ENCODE peak calls at places on chromosomes 7 and 10, in seven cellular contexts. One of them, this sample, is unnamed. For H3K36me3, the result is how much of the 10 kb centered on the place peaks cover.

GRCh38 chr10:79402951-79403350 is 42.5 kb downstream of the ZCCHC24 start:
- DNase-seq in naive thymus-derived CD4-positive, alpha-beta T cell: no peak
- DNase-seq in OCI-LY7: no peak
- DNase-seq in suprapubic skin: no peak
- DNase-seq in GM06990: no peak
- DNase-seq in neuronal stem cell: no peak
- DNase-seq in tibial nerve: no peak
- DNase-seq in this sample: no peak

GRCh38 chr7:16881809-16882208 is at the start of gene AGR3:
- DNase-seq in OCI-LY7: no peak
- DNase-seq in neuronal stem cell: no peak
- DNase-seq in tibial nerve: no peak
- DNase-seq in naive thymus-derived CD4-positive, alpha-beta T cell: no peak
- DNase-seq in suprapubic skin: no peak
- DNase-seq in GM06990: no peak
- DNase-seq in this sample: no peak

GRCh38 chr10:132574783-132575319 is 37.3 kb downstream of the INPP5A start:
- DNase-seq in neuronal stem cell: no peak
- DNase-seq in OCI-LY7: no peak
- DNase-seq in GM06990: no peak
- DNase-seq in naive thymus-derived CD4-positive, alpha-beta T cell: no peak
- DNase-seq in tibial nerve: no peak
- DNase-seq in suprapubic skin: no peak
- DNase-seq in this sample: peak

GRCh38 chr10:99659868-99660366 is 608 bp downstream of the ENTPD7 start:
- DNase-seq in neuronal stem cell: no peak
- DNase-seq in suprapubic skin: no peak
- DNase-seq in tibial nerve: no peak
- DNase-seq in OCI-LY7: peak
- DNase-seq in naive thymus-derived CD4-positive, alpha-beta T cell: no peak
- DNase-seq in GM06990: no peak
- DNase-seq in this sample: no peak

GRCh38 chr7:19106308-19107141 is 10.9 kb downstream of the TWIST1 start:
- DNase-seq in neuronal stem cell: peak
- DNase-seq in naive thymus-derived CD4-positive, alpha-beta T cell: no peak
- DNase-seq in GM06990: no peak
- DNase-seq in tibial nerve: no peak
- DNase-seq in suprapubic skin: no peak
- DNase-seq in OCI-LY7: no peak
- DNase-seq in this sample: peak

GRCh38 chr7:27547401-27547800 is 115.3 kb downstream of the HIBADH start:
- DNase-seq in GM06990: no peak
- DNase-seq in naive thymus-derived CD4-positive, alpha-beta T cell: no peak
- DNase-seq in OCI-LY7: no peak
- DNase-seq in tibial nerve: no peak
- DNase-seq in suprapubic skin: no peak
- DNase-seq in neuronal stem cell: no peak
- DNase-seq in this sample: peak

GRCh38 chr10:75774780-75775490 is 343.5 kb downstream of the LRMDA start:
- DNase-seq in OCI-LY7: no peak
- DNase-seq in GM06990: no peak
- DNase-seq in suprapubic skin: no peak
- DNase-seq in tibial nerve: no peak
- DNase-seq in naive thymus-derived CD4-positive, alpha-beta T cell: no peak
- DNase-seq in neuronal stem cell: no peak
- DNase-seq in this sample: no peak

GRCh38 chr10:80196270-80196949 is 8.9 kb downstream of the ANXA11 start:
- DNase-seq in suprapubic skin: no peak
- DNase-seq in OCI-LY7: peak
- DNase-seq in neuronal stem cell: no peak
- DNase-seq in tibial nerve: no peak
- DNase-seq in GM06990: peak
- DNase-seq in naive thymus-derived CD4-positive, alpha-beta T cell: peak
- DNase-seq in this sample: no peak

GRCh38 chr7:127377425-127377824 is 15.1 kb downstream of the ZNF800 start:
- DNase-seq in tibial nerve: no peak
- DNase-seq in neuronal stem cell: no peak
- DNase-seq in suprapubic skin: no peak
- DNase-seq in OCI-LY7: no peak
- DNase-seq in naive thymus-derived CD4-positive, alpha-beta T cell: no peak
- DNase-seq in GM06990: no peak
- DNase-seq in this sample: no peak
- H3K36me3 ChIP-seq in tibial nerve: under half
- H3K36me3 ChIP-seq in neuronal stem cell: under half
- H3K36me3 ChIP-seq in suprapubic skin: under half
- H3K36me3 ChIP-seq in OCI-LY7: half or more
- H3K36me3 ChIP-seq in naive thymus-derived CD4-positive, alpha-beta T cell: under half
- H3K36me3 ChIP-seq in GM06990: under half
- H3K36me3 ChIP-seq in this sample: under half

GRCh38 chr10:102601639-102602038 is 42.6 kb upstream of the TRIM8 start:
- DNase-seq in suprapubic skin: no peak
- DNase-seq in tibial nerve: no peak
- DNase-seq in naive thymus-derived CD4-positive, alpha-beta T cell: no peak
- DNase-seq in OCI-LY7: no peak
- DNase-seq in neuronal stem cell: no peak
- DNase-seq in GM06990: no peak
- DNase-seq in this sample: no peak
- H3K36me3 ChIP-seq in suprapubic skin: half or more
- H3K36me3 ChIP-seq in tibial nerve: half or more
- H3K36me3 ChIP-seq in naive thymus-derived CD4-positive, alpha-beta T cell: half or more
- H3K36me3 ChIP-seq in OCI-LY7: under half
- H3K36me3 ChIP-seq in neuronal stem cell: under half
- H3K36me3 ChIP-seq in GM06990: under half
- H3K36me3 ChIP-seq in this sample: under half

GRCh38 chr7:45102785-45103712 is 8.4 kb downstream of the TBRG4 start:
- DNase-seq in OCI-LY7: no peak
- DNase-seq in suprapubic skin: no peak
- DNase-seq in naive thymus-derived CD4-positive, alpha-beta T cell: no peak
- DNase-seq in GM06990: no peak
- DNase-seq in tibial nerve: no peak
- DNase-seq in neuronal stem cell: no peak
- DNase-seq in this sample: no peak

GRCh38 chr7:45100761-45101480 is 10.6 kb downstream of the TBRG4 start:
- DNase-seq in suprapubic skin: no peak
- DNase-seq in neuronal stem cell: no peak
- DNase-seq in OCI-LY7: no peak
- DNase-seq in GM06990: no peak
- DNase-seq in naive thymus-derived CD4-positive, alpha-beta T cell: no peak
- DNase-seq in tibial nerve: no peak
- DNase-seq in this sample: no peak

GRCh38 chr7:45098983-45099839 is 10.4 kb upstream of the NACAD start:
- DNase-seq in naive thymus-derived CD4-positive, alpha-beta T cell: no peak
- DNase-seq in neuronal stem cell: no peak
- DNase-seq in tibial nerve: no peak
- DNase-seq in OCI-LY7: no peak
- DNase-seq in GM06990: no peak
- DNase-seq in suprapubic skin: no peak
- DNase-seq in this sample: no peak

GRCh38 chr7:45101748-45102147 is 9.7 kb downstream of the TBRG4 start:
- DNase-seq in neuronal stem cell: no peak
- DNase-seq in naive thymus-derived CD4-positive, alpha-beta T cell: no peak
- DNase-seq in OCI-LY7: no peak
- DNase-seq in GM06990: no peak
- DNase-seq in tibial nerve: no peak
- DNase-seq in suprapubic skin: no peak
- DNase-seq in this sample: no peak

DNA sequence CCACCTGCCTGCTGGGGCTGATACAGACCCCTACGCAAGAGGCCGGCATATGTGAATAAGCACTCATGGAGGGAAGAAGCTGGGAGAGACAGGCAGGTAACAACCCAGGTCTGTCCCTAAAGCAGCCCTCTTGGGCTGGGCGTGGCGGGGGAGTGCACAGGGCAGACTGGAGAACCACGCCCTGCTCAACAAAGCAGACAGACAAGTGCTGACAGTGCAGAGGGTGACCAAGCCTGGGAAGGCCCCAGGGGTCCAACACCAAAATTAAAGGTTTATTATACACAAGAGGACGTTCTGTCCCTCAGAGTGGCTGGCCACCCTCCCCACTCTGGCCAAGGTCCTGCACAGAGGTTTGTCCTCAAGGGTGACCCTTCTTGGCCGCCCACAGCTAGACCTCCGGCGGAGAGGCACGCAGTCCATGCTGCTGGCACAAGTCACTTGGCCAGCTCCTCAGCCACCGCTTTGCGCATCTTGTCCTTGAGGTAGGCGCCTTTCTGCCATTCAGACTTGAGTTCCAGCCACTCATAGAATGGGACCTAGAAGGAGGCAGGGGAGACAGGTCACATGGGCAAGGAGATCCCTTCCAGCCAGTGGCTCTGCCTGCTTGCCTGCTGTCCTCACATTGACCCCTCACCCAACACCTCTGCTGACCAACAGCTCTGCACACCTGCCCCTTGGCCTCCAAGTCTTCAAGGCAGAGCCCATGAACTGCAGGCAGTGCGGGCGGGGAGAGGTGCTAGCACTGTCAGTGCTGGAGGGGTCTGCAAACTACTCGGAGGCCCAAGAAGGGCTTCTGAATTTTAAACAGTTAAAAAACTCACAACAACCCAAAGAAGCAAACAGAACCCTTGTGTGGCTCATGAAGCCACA is 11.4 kb upstream of the NACAD start:
- DNase-seq in neuronal stem cell: no peak
- DNase-seq in OCI-LY7: no peak
- DNase-seq in suprapubic skin: no peak
- DNase-seq in tibial nerve: no peak
- DNase-seq in naive thymus-derived CD4-positive, alpha-beta T cell: no peak
- DNase-seq in GM06990: no peak
- DNase-seq in this sample: no peak
- H3K36me3 ChIP-seq in neuronal stem cell: half or more
- H3K36me3 ChIP-seq in OCI-LY7: half or more
- H3K36me3 ChIP-seq in suprapubic skin: half or more
- H3K36me3 ChIP-seq in tibial nerve: half or more
- H3K36me3 ChIP-seq in naive thymus-derived CD4-positive, alpha-beta T cell: half or more
- H3K36me3 ChIP-seq in GM06990: half or more
- H3K36me3 ChIP-seq in this sample: under half

DNA sequence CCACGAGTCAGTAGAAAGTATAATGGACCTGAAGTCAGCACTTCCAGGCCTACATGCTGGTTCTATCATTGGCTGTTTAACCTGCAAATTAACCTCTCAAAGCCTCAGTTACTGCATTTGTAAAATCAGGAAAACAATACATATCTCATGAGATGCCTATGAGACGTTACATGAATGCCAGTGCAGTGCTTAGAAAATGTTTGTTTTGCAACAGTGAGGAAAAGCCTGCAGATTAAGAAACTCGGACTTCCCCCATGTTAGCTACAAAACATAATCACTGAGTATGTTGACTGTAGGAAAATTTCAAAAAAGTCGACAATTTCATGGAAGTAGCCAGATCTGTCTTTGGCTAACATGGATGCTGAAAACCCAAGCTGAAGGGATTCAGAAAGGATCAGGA is 121.5 kb downstream of the TRIL start:
- DNase-seq in OCI-LY7: no peak
- DNase-seq in neuronal stem cell: no peak
- DNase-seq in GM06990: no peak
- DNase-seq in naive thymus-derived CD4-positive, alpha-beta T cell: no peak
- DNase-seq in tibial nerve: no peak
- DNase-seq in suprapubic skin: no peak
- DNase-seq in this sample: no peak
- H3K36me3 ChIP-seq in OCI-LY7: under half
- H3K36me3 ChIP-seq in neuronal stem cell: under half
- H3K36me3 ChIP-seq in GM06990: under half
- H3K36me3 ChIP-seq in naive thymus-derived CD4-positive, alpha-beta T cell: under half
- H3K36me3 ChIP-seq in tibial nerve: under half
- H3K36me3 ChIP-seq in suprapubic skin: under half
- H3K36me3 ChIP-seq in this sample: under half

GRCh38 chr7:98899816-98900215 is 21.5 kb downstream of the TRRAP start:
- DNase-seq in suprapubic skin: no peak
- DNase-seq in naive thymus-derived CD4-positive, alpha-beta T cell: no peak
- DNase-seq in OCI-LY7: no peak
- DNase-seq in neuronal stem cell: no peak
- DNase-seq in tibial nerve: no peak
- DNase-seq in GM06990: no peak
- DNase-seq in this sample: no peak
- H3K36me3 ChIP-seq in suprapubic skin: half or more
- H3K36me3 ChIP-seq in naive thymus-derived CD4-positive, alpha-beta T cell: half or more
- H3K36me3 ChIP-seq in OCI-LY7: half or more
- H3K36me3 ChIP-seq in neuronal stem cell: under half
- H3K36me3 ChIP-seq in tibial nerve: half or more
- H3K36me3 ChIP-seq in GM06990: under half
- H3K36me3 ChIP-seq in this sample: under half

This sample was measured in mesendoderm.